ENCODE peak calls at places on chromosomes 16 and 17, in four cellular contexts. One of them, this sample, is unnamed.

GRCh38 chr17:80906364-80907259 is 85.0 kb upstream of the CHMP6 start:
- DNase-seq in stimulated activated CD8-positive, alpha-beta memory T cell treated with anti-CD3 and anti-CD28 coated beads, Interleukin-4, amount 100 ng/mL, for 24 hours: no peak
- DNase-seq in naive B cell: no peak
- DNase-seq in activated CD4-positive, alpha-beta T cell treated with anti-CD3 and anti-CD28 coated beads for 48 hours: no peak
- DNase-seq in this sample: no peak

GRCh38 chr17:4199818-4200402 is 56.9 kb downstream of the CYB5D2 start:
- DNase-seq in naive B cell: peak
- DNase-seq in stimulated activated CD8-positive, alpha-beta memory T cell treated with anti-CD3 and anti-CD28 coated beads, Interleukin-4, amount 100 ng/mL, for 24 hours: no peak
- DNase-seq in activated CD4-positive, alpha-beta T cell treated with anti-CD3 and anti-CD28 coated beads for 48 hours: peak
- DNase-seq in this sample: peak

GRCh38 chr17:8126306-8127066 is 2.6 kb upstream of the HES7 start:
- DNase-seq in stimulated activated CD8-positive, alpha-beta memory T cell treated with anti-CD3 and anti-CD28 coated beads, Interleukin-4, amount 100 ng/mL, for 24 hours: no peak
- DNase-seq in naive B cell: no peak
- DNase-seq in activated CD4-positive, alpha-beta T cell treated with anti-CD3 and anti-CD28 coated beads for 48 hours: peak
- DNase-seq in this sample: no peak

GRCh38 chr17:48293319-48294192 is 136.5 kb downstream of the SKAP1 start:
- DNase-seq in stimulated activated CD8-positive, alpha-beta memory T cell treated with anti-CD3 and anti-CD28 coated beads, Interleukin-4, amount 100 ng/mL, for 24 hours: no peak
- DNase-seq in naive B cell: no peak
- DNase-seq in activated CD4-positive, alpha-beta T cell treated with anti-CD3 and anti-CD28 coated beads for 48 hours: no peak
- DNase-seq in this sample: no peak

GRCh38 chr16:83744521-83744981 is 63.2 kb upstream of the HSBP1 start:
- DNase-seq in activated CD4-positive, alpha-beta T cell treated with anti-CD3 and anti-CD28 coated beads for 48 hours: no peak
- DNase-seq in stimulated activated CD8-positive, alpha-beta memory T cell treated with anti-CD3 and anti-CD28 coated beads, Interleukin-4, amount 100 ng/mL, for 24 hours: no peak
- DNase-seq in naive B cell: peak
- DNase-seq in this sample: peak

GRCh38 chr16:50093607-50094570 is 28.1 kb downstream of the HEATR3 start:
- DNase-seq in naive B cell: no peak
- DNase-seq in stimulated activated CD8-positive, alpha-beta memory T cell treated with anti-CD3 and anti-CD28 coated beads, Interleukin-4, amount 100 ng/mL, for 24 hours: no peak
- DNase-seq in activated CD4-positive, alpha-beta T cell treated with anti-CD3 and anti-CD28 coated beads for 48 hours: no peak
- DNase-seq in this sample: no peak

GRCh38 chr16:75229172-75230031 is 10.6 kb downstream of the CTRB1 start:
- DNase-seq in stimulated activated CD8-positive, alpha-beta memory T cell treated with anti-CD3 and anti-CD28 coated beads, Interleukin-4, amount 100 ng/mL, for 24 hours: no peak
- DNase-seq in activated CD4-positive, alpha-beta T cell treated with anti-CD3 and anti-CD28 coated beads for 48 hours: no peak
- DNase-seq in naive B cell: no peak
- DNase-seq in this sample: no peak

GRCh38 chr17:27664606-27664965 is 33.6 kb downstream of the LGALS9 start:
- DNase-seq in stimulated activated CD8-positive, alpha-beta memory T cell treated with anti-CD3 and anti-CD28 coated beads, Interleukin-4, amount 100 ng/mL, for 24 hours: no peak
- DNase-seq in naive B cell: no peak
- DNase-seq in activated CD4-positive, alpha-beta T cell treated with anti-CD3 and anti-CD28 coated beads for 48 hours: no peak
- DNase-seq in this sample: no peak

GRCh38 chr17:29677139-29677834 is 54.6 kb upstream of the CORO6 start:
- DNase-seq in activated CD4-positive, alpha-beta T cell treated with anti-CD3 and anti-CD28 coated beads for 48 hours: no peak
- DNase-seq in stimulated activated CD8-positive, alpha-beta memory T cell treated with anti-CD3 and anti-CD28 coated beads, Interleukin-4, amount 100 ng/mL, for 24 hours: no peak
- DNase-seq in naive B cell: no peak
- DNase-seq in this sample: no peak

GRCh38 chr16:333406-334094 is 19.0 kb downstream of the AXIN1 start:
- DNase-seq in naive B cell: no peak
- DNase-seq in stimulated activated CD8-positive, alpha-beta memory T cell treated with anti-CD3 and anti-CD28 coated beads, Interleukin-4, amount 100 ng/mL, for 24 hours: no peak
- DNase-seq in activated CD4-positive, alpha-beta T cell treated with anti-CD3 and anti-CD28 coated beads for 48 hours: no peak
- DNase-seq in this sample: no peak

GRCh38 chr17:17737938-17738894 is 57.0 kb downstream of the RAI1 start:
- DNase-seq in stimulated activated CD8-positive, alpha-beta memory T cell treated with anti-CD3 and anti-CD28 coated beads, Interleukin-4, amount 100 ng/mL, for 24 hours: no peak
- DNase-seq in activated CD4-positive, alpha-beta T cell treated with anti-CD3 and anti-CD28 coated beads for 48 hours: no peak
- DNase-seq in naive B cell: no peak
- DNase-seq in this sample: no peak

GRCh38 chr17:6528557-6528956 is 27.8 kb downstream of the PITPNM3 start:
- DNase-seq in naive B cell: no peak
- DNase-seq in stimulated activated CD8-positive, alpha-beta memory T cell treated with anti-CD3 and anti-CD28 coated beads, Interleukin-4, amount 100 ng/mL, for 24 hours: no peak
- DNase-seq in activated CD4-positive, alpha-beta T cell treated with anti-CD3 and anti-CD28 coated beads for 48 hours: no peak
- DNase-seq in this sample: no peak

GRCh38 chr16:10597184-10597583 is 16.8 kb upstream of the EMP2 start:
- DNase-seq in activated CD4-positive, alpha-beta T cell treated with anti-CD3 and anti-CD28 coated beads for 48 hours: no peak
- DNase-seq in stimulated activated CD8-positive, alpha-beta memory T cell treated with anti-CD3 and anti-CD28 coated beads, Interleukin-4, amount 100 ng/mL, for 24 hours: no peak
- DNase-seq in naive B cell: no peak
- DNase-seq in this sample: no peak

GRCh38 chr16:56985962-56986360 is 3.4 kb upstream of the NLRC5 start:
- DNase-seq in stimulated activated CD8-positive, alpha-beta memory T cell treated with anti-CD3 and anti-CD28 coated beads, Interleukin-4, amount 100 ng/mL, for 24 hours: no peak
- DNase-seq in naive B cell: no peak
- DNase-seq in activated CD4-positive, alpha-beta T cell treated with anti-CD3 and anti-CD28 coated beads for 48 hours: no peak
- DNase-seq in this sample: no peak